ENCODE peak calls at places on chromosomes 13 and 19, in six cellular contexts. One of them, this sample, is unnamed. For H3K36me3, the result is how much of the 10 kb centered on the place peaks cover.

GRCh38 chr13:42760949-42761348 is 20.4 kb upstream of the FAM216B start:
- DNase-seq in Peyer's patch: no peak
- DNase-seq in IMR-90: peak
- DNase-seq in upper lobe of right lung: no peak
- DNase-seq in SK-N-SH: no peak
- DNase-seq in left ventricle myocardium inferior: no peak
- DNase-seq in this sample: no peak

GRCh38 chr19:39498262-39499081 is at the start of gene DLL3:
- DNase-seq in Peyer's patch: no peak
- DNase-seq in IMR-90: peak
- DNase-seq in upper lobe of right lung: no peak
- DNase-seq in SK-N-SH: peak
- DNase-seq in left ventricle myocardium inferior: no peak
- DNase-seq in this sample: peak

GRCh38 chr19:43780706-43781525 is at the start of gene KCNN4:
- DNase-seq in Peyer's patch: peak
- DNase-seq in IMR-90: peak
- DNase-seq in upper lobe of right lung: peak
- DNase-seq in SK-N-SH: no peak
- DNase-seq in left ventricle myocardium inferior: no peak
- DNase-seq in this sample: no peak

GRCh38 chr13:110392510-110393233 is 85.6 kb downstream of the COL4A2 start:
- DNase-seq in Peyer's patch: no peak
- DNase-seq in IMR-90: peak
- DNase-seq in upper lobe of right lung: no peak
- DNase-seq in SK-N-SH: peak
- DNase-seq in left ventricle myocardium inferior: no peak
- DNase-seq in this sample: no peak

GRCh38 chr13:113837554-113838355 is 26.1 kb downstream of the GAS6 start:
- DNase-seq in Peyer's patch: peak
- DNase-seq in IMR-90: peak
- DNase-seq in upper lobe of right lung: peak
- DNase-seq in SK-N-SH: peak
- DNase-seq in left ventricle myocardium inferior: peak
- DNase-seq in this sample: peak

GRCh38 chr13:104460553-104460952 is 1394.3 kb upstream of the SLC10A2 start:
- DNase-seq in Peyer's patch: no peak
- DNase-seq in IMR-90: no peak
- DNase-seq in upper lobe of right lung: no peak
- DNase-seq in SK-N-SH: no peak
- DNase-seq in left ventricle myocardium inferior: no peak
- DNase-seq in this sample: no peak

GRCh38 chr19:4606921-4607678 is 32.2 kb upstream of the TNFAIP8L1 start:
- DNase-seq in Peyer's patch: no peak
- DNase-seq in IMR-90: no peak
- DNase-seq in upper lobe of right lung: no peak
- DNase-seq in SK-N-SH: peak
- DNase-seq in left ventricle myocardium inferior: peak
- DNase-seq in this sample: peak

GRCh38 chr13:72255908-72256307 is 388.9 kb upstream of the DACH1 start:
- DNase-seq in Peyer's patch: no peak
- DNase-seq in IMR-90: no peak
- DNase-seq in upper lobe of right lung: no peak
- DNase-seq in SK-N-SH: peak
- DNase-seq in left ventricle myocardium inferior: no peak
- DNase-seq in this sample: peak

GRCh38 chr13:33649212-33649917 is 168.6 kb upstream of the RFC3 start:
- DNase-seq in Peyer's patch: no peak
- DNase-seq in IMR-90: peak
- DNase-seq in upper lobe of right lung: no peak
- DNase-seq in SK-N-SH: no peak
- DNase-seq in left ventricle myocardium inferior: no peak
- DNase-seq in this sample: no peak

GRCh38 chr13:47794963-47795362 is 206.1 kb downstream of the SUCLA2 start:
- DNase-seq in Peyer's patch: no peak
- DNase-seq in IMR-90: peak
- DNase-seq in upper lobe of right lung: no peak
- DNase-seq in SK-N-SH: peak
- DNase-seq in left ventricle myocardium inferior: no peak
- DNase-seq in this sample: no peak

GRCh38 chr13:97757807-97758206 is 195.7 kb upstream of the IPO5 start:
- DNase-seq in Peyer's patch: no peak
- DNase-seq in IMR-90: no peak
- DNase-seq in upper lobe of right lung: no peak
- DNase-seq in SK-N-SH: no peak
- DNase-seq in left ventricle myocardium inferior: peak
- DNase-seq in this sample: no peak

GRCh38 chr13:101627556-101627943 is 175.1 kb downstream of the ITGBL1 start:
- DNase-seq in Peyer's patch: no peak
- DNase-seq in IMR-90: peak
- DNase-seq in upper lobe of right lung: no peak
- DNase-seq in SK-N-SH: no peak
- DNase-seq in left ventricle myocardium inferior: no peak
- DNase-seq in this sample: no peak

GRCh38 chr19:7779631-7780486 is 16.8 kb downstream of the CLEC4M start:
- DNase-seq in Peyer's patch: no peak
- DNase-seq in IMR-90: no peak
- DNase-seq in upper lobe of right lung: peak
- DNase-seq in SK-N-SH: no peak
- DNase-seq in left ventricle myocardium inferior: no peak
- DNase-seq in this sample: no peak

GRCh38 chr13:113827021-113827420 is 36.9 kb downstream of the GAS6 start:
- DNase-seq in Peyer's patch: no peak
- DNase-seq in IMR-90: no peak
- DNase-seq in upper lobe of right lung: no peak
- DNase-seq in SK-N-SH: no peak
- DNase-seq in left ventricle myocardium inferior: no peak
- DNase-seq in this sample: no peak

GRCh38 chr19:43575955-43576451 is 402 bp downstream of the PINLYP start:
- DNase-seq in Peyer's patch: no peak
- DNase-seq in IMR-90: no peak
- DNase-seq in upper lobe of right lung: no peak
- DNase-seq in SK-N-SH: no peak
- DNase-seq in left ventricle myocardium inferior: no peak
- DNase-seq in this sample: no peak

GRCh38 chr19:34639491-34640085 is 37.4 kb downstream of the SCGB2B2 start:
- DNase-seq in Peyer's patch: no peak
- DNase-seq in IMR-90: peak
- DNase-seq in upper lobe of right lung: no peak
- DNase-seq in SK-N-SH: peak
- DNase-seq in left ventricle myocardium inferior: no peak
- DNase-seq in this sample: peak

GRCh38 chr19:49004964-49005614 is 11.4 kb downstream of the RUVBL2 start:
- DNase-seq in Peyer's patch: no peak
- DNase-seq in IMR-90: no peak
- DNase-seq in upper lobe of right lung: no peak
- DNase-seq in SK-N-SH: no peak
- DNase-seq in left ventricle myocardium inferior: no peak
- DNase-seq in this sample: no peak

GRCh38 chr19:38228491-38229439 is 4.7 kb upstream of the DPF1 start:
- DNase-seq in Peyer's patch: no peak
- DNase-seq in IMR-90: no peak
- DNase-seq in upper lobe of right lung: no peak
- DNase-seq in SK-N-SH: peak
- DNase-seq in left ventricle myocardium inferior: no peak
- DNase-seq in this sample: peak

GRCh38 chr13:62960723-62961122 is 1545.1 kb upstream of the PCDH20 start:
- DNase-seq in Peyer's patch: no peak
- DNase-seq in IMR-90: no peak
- DNase-seq in upper lobe of right lung: no peak
- DNase-seq in SK-N-SH: no peak
- DNase-seq in left ventricle myocardium inferior: no peak
- DNase-seq in this sample: no peak

GRCh38 chr13:36766295-36766694 is 52.7 kb upstream of the RFXAP start:
- DNase-seq in Peyer's patch: no peak
- DNase-seq in IMR-90: peak
- DNase-seq in upper lobe of right lung: no peak
- DNase-seq in SK-N-SH: no peak
- DNase-seq in left ventricle myocardium inferior: no peak
- DNase-seq in this sample: no peak

GRCh38 chr19:8821748-8822241 is 10.3 kb downstream of the ZNF558 start:
- DNase-seq in Peyer's patch: no peak
- DNase-seq in IMR-90: no peak
- DNase-seq in upper lobe of right lung: no peak
- DNase-seq in SK-N-SH: no peak
- DNase-seq in left ventricle myocardium inferior: no peak
- DNase-seq in this sample: no peak

GRCh38 chr19:46412034-46412982 is 1.1 kb downstream of the CCDC8 start:
- DNase-seq in Peyer's patch: no peak
- DNase-seq in IMR-90: no peak
- DNase-seq in upper lobe of right lung: no peak
- DNase-seq in SK-N-SH: no peak
- DNase-seq in left ventricle myocardium inferior: no peak
- DNase-seq in this sample: no peak
- H3K4me3 ChIP-seq in Peyer's patch: peak
- H3K4me3 ChIP-seq in IMR-90: peak
- H3K4me3 ChIP-seq in upper lobe of right lung: peak
- H3K4me3 ChIP-seq in SK-N-SH: no peak
- H3K4me3 ChIP-seq in left ventricle myocardium inferior: peak
- H3K4me3 ChIP-seq in this sample: no peak

DNA sequence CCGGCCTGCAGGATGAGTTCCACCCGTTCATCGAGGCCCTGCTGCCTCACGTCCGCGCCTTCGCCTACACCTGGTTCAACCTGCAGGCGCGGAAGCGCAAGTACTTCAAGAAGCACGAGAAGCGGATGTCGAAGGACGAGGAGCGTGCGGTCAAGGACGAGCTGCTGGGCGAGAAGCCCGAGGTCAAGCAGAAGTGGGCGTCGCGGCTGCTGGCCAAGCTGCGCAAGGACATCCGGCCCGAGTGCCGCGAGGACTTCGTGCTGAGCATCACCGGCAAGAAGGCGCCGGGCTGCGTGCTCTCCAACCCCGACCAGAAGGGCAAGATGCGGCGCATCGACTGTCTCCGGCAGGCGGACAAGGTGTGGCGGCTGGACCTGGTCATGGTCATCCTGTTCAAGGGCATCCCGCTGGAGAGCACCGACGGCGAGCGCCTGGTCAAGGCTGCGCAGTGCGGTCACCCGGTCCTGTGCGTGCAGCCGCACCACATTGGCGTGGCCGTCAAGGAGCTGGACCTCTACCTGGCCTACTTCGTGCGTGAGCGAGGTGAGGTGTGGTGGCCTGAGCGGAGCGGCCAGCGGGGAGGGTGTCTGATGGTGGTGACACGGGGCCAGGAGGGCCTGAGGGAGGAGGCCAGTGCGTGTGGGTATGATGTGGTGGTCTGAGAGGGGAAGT is 15.5 kb downstream of the NFIC start:
- DNase-seq in Peyer's patch: no peak
- DNase-seq in IMR-90: no peak
- DNase-seq in upper lobe of right lung: no peak
- DNase-seq in SK-N-SH: no peak
- DNase-seq in left ventricle myocardium inferior: no peak
- DNase-seq in this sample: no peak
- H3K27ac ChIP-seq in Peyer's patch: no peak
- H3K27ac ChIP-seq in IMR-90: no peak
- H3K27ac ChIP-seq in upper lobe of right lung: no peak
- H3K27ac ChIP-seq in SK-N-SH: no peak
- H3K27ac ChIP-seq in left ventricle myocardium inferior: peak
- H3K27ac ChIP-seq in this sample: no peak

DNA sequence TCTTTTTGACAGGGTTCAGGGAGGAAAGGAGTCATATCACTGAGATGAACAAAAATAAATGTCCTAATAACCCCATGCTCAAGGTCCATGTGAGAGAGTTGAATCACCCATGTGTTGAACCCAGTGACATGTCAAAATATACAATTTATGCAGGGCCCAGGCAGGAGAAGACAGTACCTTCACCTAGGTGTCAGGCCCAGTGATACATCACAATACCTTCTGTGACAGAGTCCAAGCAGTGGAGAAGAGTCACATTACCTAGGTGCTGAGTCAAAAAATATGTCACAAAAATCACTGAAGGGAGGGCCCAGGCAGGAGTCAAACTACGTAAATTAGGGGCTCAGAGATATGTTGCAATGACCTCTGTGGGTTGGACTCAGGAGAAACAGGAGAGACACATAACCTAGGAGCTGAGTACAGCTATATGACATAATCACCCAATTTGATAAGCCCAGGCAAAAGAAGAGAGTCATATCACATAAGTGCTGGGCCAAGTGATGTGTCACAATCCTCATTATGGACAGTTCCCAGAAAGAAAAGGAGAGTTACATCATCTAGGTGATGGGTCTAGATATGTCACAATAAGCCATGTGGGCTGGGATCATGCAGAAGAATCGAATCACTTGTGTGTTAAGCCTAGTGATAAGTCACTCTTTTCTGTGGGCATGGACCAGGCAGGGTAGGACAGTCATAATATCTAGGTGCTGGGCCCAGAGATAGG is 13.8 kb upstream of the ZNF724 start:
- DNase-seq in Peyer's patch: no peak
- DNase-seq in IMR-90: no peak
- DNase-seq in upper lobe of right lung: no peak
- DNase-seq in SK-N-SH: no peak
- DNase-seq in left ventricle myocardium inferior: no peak
- DNase-seq in this sample: no peak
- H3K36me3 ChIP-seq in Peyer's patch: under half
- H3K36me3 ChIP-seq in IMR-90: under half
- H3K36me3 ChIP-seq in upper lobe of right lung: half or more
- H3K36me3 ChIP-seq in SK-N-SH: under half
- H3K36me3 ChIP-seq in left ventricle myocardium inferior: half or more
- H3K36me3 ChIP-seq in this sample: half or more

GRCh38 chr19:15831626-15832025 is 16.2 kb upstream of the OR10H1 start:
- DNase-seq in Peyer's patch: no peak
- DNase-seq in IMR-90: no peak
- DNase-seq in upper lobe of right lung: no peak
- DNase-seq in SK-N-SH: no peak
- DNase-seq in left ventricle myocardium inferior: no peak
- DNase-seq in this sample: no peak
- H3K4me3 ChIP-seq in Peyer's patch: no peak
- H3K4me3 ChIP-seq in IMR-90: no peak
- H3K4me3 ChIP-seq in upper lobe of right lung: no peak
- H3K4me3 ChIP-seq in SK-N-SH: no peak
- H3K4me3 ChIP-seq in left ventricle myocardium inferior: no peak
- H3K4me3 ChIP-seq in this sample: no peak

GRCh38 chr19:3452456-3453068 is 27.8 kb downstream of the SMIM24 start:
- DNase-seq in Peyer's patch: no peak
- DNase-seq in IMR-90: no peak
- DNase-seq in upper lobe of right lung: peak
- DNase-seq in SK-N-SH: peak
- DNase-seq in left ventricle myocardium inferior: no peak
- DNase-seq in this sample: no peak

GRCh38 chr19:3453840-3454239 is 26.5 kb downstream of the SMIM24 start:
- DNase-seq in Peyer's patch: no peak
- DNase-seq in IMR-90: no peak
- DNase-seq in upper lobe of right lung: no peak
- DNase-seq in SK-N-SH: no peak
- DNase-seq in left ventricle myocardium inferior: no peak
- DNase-seq in this sample: no peak

GRCh38 chr19:3451451-3451866 is 28.9 kb downstream of the SMIM24 start:
- DNase-seq in Peyer's patch: no peak
- DNase-seq in IMR-90: no peak
- DNase-seq in upper lobe of right lung: no peak
- DNase-seq in SK-N-SH: peak
- DNase-seq in left ventricle myocardium inferior: no peak
- DNase-seq in this sample: no peak

GRCh38 chr19:3448616-3449334 is 31.6 kb downstream of the SMIM24 start:
- DNase-seq in Peyer's patch: no peak
- DNase-seq in IMR-90: no peak
- DNase-seq in upper lobe of right lung: no peak
- DNase-seq in SK-N-SH: no peak
- DNase-seq in left ventricle myocardium inferior: no peak
- DNase-seq in this sample: no peak

GRCh38 chr19:3450796-3451411 is 29.4 kb downstream of the SMIM24 start:
- DNase-seq in Peyer's patch: no peak
- DNase-seq in IMR-90: peak
- DNase-seq in upper lobe of right lung: peak
- DNase-seq in SK-N-SH: no peak
- DNase-seq in left ventricle myocardium inferior: peak
- DNase-seq in this sample: no peak
- H3K27ac ChIP-seq in Peyer's patch: no peak
- H3K27ac ChIP-seq in IMR-90: peak
- H3K27ac ChIP-seq in upper lobe of right lung: peak
- H3K27ac ChIP-seq in SK-N-SH: no peak
- H3K27ac ChIP-seq in left ventricle myocardium inferior: peak
- H3K27ac ChIP-seq in this sample: no peak

This sample was measured in WERI-Rb-1.